ENCODE peak calls at places on chromosome 12, in ten cellular contexts. M is heart left ventricle, K is heart right ventricle, P is tibial nerve, I is lower leg skin, L is fibroblast of mammary gland, E is neural progenitor cell, A is PC-9, R is colonic mucosa, X is LNCaP clone FGC. H is an unnamed sample.

GRCh38 chr12:16606936-16607335 is 974 bp upstream of the LMO3 start:
- DNase-seq in M (no peak), K (no peak), P (no peak), I (no peak), L (no peak), E (peak; percentile 20), A (no peak), R (no peak), X (no peak), H (no peak)

GRCh38 chr12:65039306-65039705 is 81.8 kb downstream of the WIF1 start:
- DNase-seq in M (no peak), K (no peak), P (no peak), I (no peak), L (no peak), E (no peak), A (no peak), R (no peak), X (no peak), H (no peak)

GRCh38 chr12:65649126-65649525 is 175.2 kb upstream of the HMGA2 start:
- DNase-seq in M (no peak), K (no peak), P (no peak), I (no peak), L (peak; percentile 100), E (no peak), A (peak; percentile 98), R (peak; percentile 36), X (no peak), H (peak; percentile 99)

GRCh38 chr12:1429980-1430379 is 164.4 kb downstream of the FBXL14 start:
- DNase-seq in M (no peak), K (no peak), P (no peak), I (no peak), L (peak; percentile 99), E (no peak), A (no peak), R (no peak), X (no peak), H (peak; percentile 79)

GRCh38 chr12:60402996-60403395 is 807.2 kb downstream of the SLC16A7 start:
- DNase-seq in M (no peak), K (no peak), P (no peak), I (no peak), L (no peak), E (no peak), A (no peak), R (no peak), X (peak; percentile 31), H (no peak)

GRCh38 chr12:109549613-109550309 is 23.5 kb downstream of the MMAB start:
- DNase-seq in M (no peak), K (no peak), P (no peak), I (no peak), L (no peak), E (peak; percentile 12), A (no peak), R (no peak), X (no peak), H (no peak)

GRCh38 chr12:102300824-102301461 is 103.3 kb upstream of the PMCH start:
- DNase-seq in M (no peak), K (no peak), P (no peak), I (no peak), L (peak; percentile 77), E (peak; percentile 55), A (peak; percentile 45), R (no peak), X (peak; percentile 33), H (peak; percentile 50)

GRCh38 chr12:32644455-32644854 is 34.6 kb upstream of the DNM1L start:
- DNase-seq in M (no peak), K (no peak), P (no peak), I (no peak), L (no peak), E (no peak), A (no peak), R (no peak), X (no peak), H (peak; percentile 64)

GRCh38 chr12:114327765-114328164 is 78.2 kb downstream of the TBX5 start:
- DNase-seq in M (no peak), K (no peak), P (no peak), I (no peak), L (no peak), E (no peak), A (no peak), R (no peak), X (no peak), H (no peak)

GRCh38 chr12:92552412-92553108 is 150.2 kb upstream of the PLEKHG7 start:
- DNase-seq in M (no peak), K (no peak), P (no peak), I (no peak), L (no peak), E (no peak), A (no peak), R (peak; percentile 69), X (no peak), H (peak; percentile 57)

GRCh38 chr12:38384816-38385491 is 68.4 kb downstream of the ALG10B start:
- DNase-seq in M (no peak), K (no peak), P (no peak), I (no peak), L (no peak), E (peak; percentile 7), A (peak; percentile 97), R (no peak), X (no peak), H (no peak)

GRCh38 chr12:132921685-132922084 is 34.3 kb upstream of the CHFR start:
- DNase-seq in M (no peak), K (no peak), P (no peak), I (no peak), L (no peak), E (no peak), A (no peak), R (no peak), X (no peak), H (no peak)
- TF ChIP-seq CTCF in M (no peak), K (no peak), P (no peak), I (no peak), L (peak; percentile 10), E (peak; percentile 34), A (peak; percentile 23), R (no peak), X (no peak), H (no peak)

DNA sequence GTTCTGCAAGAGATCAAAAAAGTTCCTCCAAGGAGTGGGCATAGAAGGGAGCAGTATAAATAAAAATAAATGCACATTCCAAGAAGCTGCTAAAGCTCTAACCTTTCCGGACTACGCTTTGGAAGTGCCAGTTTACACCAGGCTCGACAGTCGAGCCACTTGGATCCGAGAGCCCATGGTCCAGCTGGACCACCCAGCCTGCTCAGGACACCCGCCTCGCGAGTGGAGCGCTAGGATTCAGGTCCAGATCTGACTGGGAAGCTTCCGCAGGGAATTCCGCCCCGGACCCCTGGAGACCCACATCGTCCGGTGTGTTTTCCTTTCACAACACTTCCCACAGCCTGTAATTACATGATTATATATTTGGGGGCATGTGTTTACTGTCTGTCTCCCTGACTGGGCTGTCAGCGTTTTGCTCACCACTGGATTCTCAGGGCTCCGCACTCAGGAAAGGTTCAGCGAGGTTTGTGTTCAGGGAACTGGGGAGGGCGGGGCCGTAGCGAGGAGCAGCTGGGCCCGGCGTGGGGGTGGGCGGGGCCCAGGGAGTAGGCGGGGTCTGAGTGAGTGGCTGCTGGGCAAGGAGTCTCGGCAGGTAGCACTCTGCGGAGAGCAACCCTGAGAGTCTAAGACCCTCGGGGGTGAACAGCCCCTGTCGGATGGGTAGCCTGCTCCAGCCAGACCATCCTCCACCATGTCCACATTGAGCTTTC is 52.3 kb upstream of the TMEM263 start:
- DNase-seq in M (peak; percentile 76), K (peak; percentile 69), P (peak; percentile 69), I (peak; percentile 92), L (peak; percentile 36), E (peak; percentile 93), A (no peak), R (peak; percentile 90), X (peak; percentile 7), H (peak; percentile 24)
- H3K4me3 ChIP-seq in M (peak overlapping the region; percentile 40), K (no peak overlapping the region), P (peak overlapping the region; percentile 35), I (no peak overlapping the region), L (peak overlapping the region; percentile 60), E (peak overlapping the region; percentile 58), A (peak overlapping the region; percentile 46), R (peak overlapping the region; percentile 39), X (peak overlapping the region; percentile 29), H (peak overlapping the region; percentile 62)

GRCh38 chr12:77603923-77604322 is 226.8 kb upstream of the NAV3 start:
- DNase-seq in M (no peak), K (no peak), P (no peak), I (no peak), L (no peak), E (no peak), A (no peak), R (no peak), X (no peak), H (no peak)

GRCh38 chr12:77601069-77601468 is 229.6 kb upstream of the NAV3 start:
- DNase-seq in M (no peak), K (no peak), P (no peak), I (no peak), L (no peak), E (no peak), A (no peak), R (no peak), X (no peak), H (no peak)

GRCh38 chr12:77594386-77594785 is 236.3 kb upstream of the NAV3 start:
- DNase-seq in M (no peak), K (no peak), P (no peak), I (no peak), L (peak; percentile 67), E (no peak), A (no peak), R (no peak), X (no peak), H (no peak)

DNA sequence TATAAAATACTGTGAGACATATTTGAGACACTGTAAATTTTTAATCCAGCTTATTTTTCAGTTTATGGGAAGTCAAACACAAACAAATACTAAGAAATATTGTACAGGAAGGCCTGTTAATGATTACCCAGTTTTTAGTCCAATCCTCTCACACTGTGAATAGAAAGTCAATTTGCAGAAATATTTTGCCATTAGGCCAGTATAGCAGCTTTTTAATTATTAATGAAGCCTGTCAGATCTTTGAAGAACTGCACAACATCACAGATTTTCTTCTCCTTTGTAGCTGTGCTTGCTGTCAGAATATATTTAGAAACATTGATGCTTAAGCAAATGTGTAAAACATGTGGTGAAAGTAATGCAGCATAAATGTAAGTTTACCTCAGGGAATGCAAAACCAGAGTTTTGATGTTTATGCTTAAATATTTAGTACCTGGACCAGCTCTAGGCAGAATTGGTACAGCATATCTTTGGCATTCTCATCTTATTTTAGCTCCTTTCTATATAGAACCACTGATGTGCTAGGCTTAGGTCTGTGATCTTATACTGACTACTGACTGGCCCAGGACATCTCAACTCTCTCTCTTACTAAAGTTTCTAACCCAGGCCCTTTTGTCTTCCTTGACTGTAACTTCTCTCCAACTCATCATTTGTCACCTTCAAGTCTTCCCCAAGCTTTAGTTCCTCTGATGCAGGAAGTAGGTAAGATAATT is 230.8 kb upstream of the NAV3 start:
- DNase-seq in M (no peak), K (no peak), P (no peak), I (no peak), L (no peak), E (no peak), A (no peak), R (no peak), X (no peak), H (no peak)
- TF ChIP-seq CTCF in M (no peak), K (no peak), P (no peak), I (no peak), L (no peak), E (no peak), A (no peak), R (no peak), X (no peak), H (no peak)

DNA sequence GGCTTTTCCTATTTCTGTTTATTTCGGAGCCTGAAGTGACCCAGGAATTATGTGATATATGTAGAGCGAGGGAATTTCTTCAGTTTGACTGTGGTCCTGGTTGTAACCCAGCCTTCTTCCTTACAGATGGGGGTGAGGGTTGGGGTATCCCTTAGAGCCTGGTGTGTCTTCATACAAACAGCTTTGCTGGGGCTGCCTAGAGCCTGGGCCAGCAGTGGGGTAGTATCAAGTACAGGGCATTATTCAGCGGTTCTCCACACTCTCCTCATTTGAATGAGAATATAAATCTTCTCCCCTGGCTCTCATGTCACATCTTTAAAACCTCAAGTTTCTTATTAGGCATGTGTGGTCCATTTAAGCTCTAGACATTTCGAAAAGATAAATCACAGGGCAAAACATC is 93.9 kb downstream of the ETV6 start:
- DNase-seq in M (no peak), K (no peak), P (no peak), I (no peak), L (no peak), E (no peak), A (no peak), R (no peak), X (no peak), H (no peak)
- H3K4me3 ChIP-seq in M (no peak overlapping the region), K (no peak overlapping the region), P (no peak overlapping the region), I (no peak overlapping the region), L (no peak overlapping the region), E (no peak overlapping the region), A (no peak overlapping the region), R (no peak overlapping the region), X (no peak overlapping the region), H (no peak overlapping the region)